ENCODE peak calls at places on chromosomes 12 and 14, in ten cellular contexts. E, C, U, N, F, A, W, V, Z and O are unnamed samples.

GRCh38 chr14:93023039-93023438 is 92.7 kb downstream of the ITPK1 start:
- DNase-seq in E (no peak), C (no peak), U (peak), N (no peak), F (no peak), A (no peak), W (no peak), V (no peak), Z (peak), O (no peak)

GRCh38 chr12:96172981-96173380 is 21.2 kb upstream of the ELK3 start:
- DNase-seq in E (no peak), C (no peak), U (no peak), N (no peak), F (no peak), A (no peak), W (no peak), V (no peak), Z (no peak), O (no peak)

GRCh38 chr12:52788111-52788875 is 7.6 kb downstream of the KRT3 start:
- DNase-seq in E (no peak), C (no peak), U (no peak), N (no peak), F (no peak), A (no peak), W (no peak), V (no peak), Z (no peak), O (no peak)

GRCh38 chr14:92568621-92569479 is 55.3 kb downstream of the RIN3 start:
- DNase-seq in E (no peak), C (no peak), U (no peak), N (no peak), F (no peak), A (no peak), W (peak), V (no peak), Z (no peak), O (no peak)

GRCh38 chr14:54147285-54147684 is 190.7 kb upstream of the BMP4 start:
- DNase-seq in E (no peak), C (no peak), U (no peak), N (peak), F (no peak), A (no peak), W (no peak), V (peak), Z (peak), O (peak)

GRCh38 chr12:130838284-130838950 is 633 bp downstream of the STX2 start:
- DNase-seq in E (no peak), C (peak), U (no peak), N (no peak), F (no peak), A (peak), W (peak), V (no peak), Z (peak), O (no peak)

GRCh38 chr12:23504641-23505399 is 444.6 kb downstream of the SOX5 start:
- DNase-seq in E (no peak), C (no peak), U (no peak), N (no peak), F (no peak), A (no peak), W (no peak), V (no peak), Z (no peak), O (no peak)

GRCh38 chr12:41365653-41366131 is 177.6 kb downstream of the PDZRN4 start:
- DNase-seq in E (no peak), C (no peak), U (no peak), N (no peak), F (no peak), A (no peak), W (no peak), V (no peak), Z (no peak), O (no peak)

GRCh38 chr12:43283206-43283605 is 268.8 kb downstream of the ADAMTS20 start:
- DNase-seq in E (no peak), C (no peak), U (no peak), N (no peak), F (no peak), A (no peak), W (no peak), V (no peak), Z (no peak), O (no peak)

GRCh38 chr14:98189521-98189920 is 1082.5 kb downstream of the BCL11B start:
- DNase-seq in E (no peak), C (no peak), U (no peak), N (no peak), F (no peak), A (no peak), W (no peak), V (no peak), Z (no peak), O (no peak)

GRCh38 chr12:7158866-7159600 is 28.9 kb downstream of the CLSTN3 start:
- DNase-seq in E (no peak), C (no peak), U (no peak), N (no peak), F (no peak), A (no peak), W (no peak), V (no peak), Z (no peak), O (no peak)

GRCh38 chr12:14771651-14772137 is 31.6 kb downstream of the WBP11 start:
- DNase-seq in E (no peak), C (no peak), U (no peak), N (no peak), F (no peak), A (no peak), W (peak), V (no peak), Z (peak), O (no peak)

GRCh38 chr12:51334774-51335173 is 10.8 kb upstream of the BIN2 start:
- DNase-seq in E (no peak), C (no peak), U (no peak), N (no peak), F (no peak), A (no peak), W (no peak), V (no peak), Z (no peak), O (peak)

GRCh38 chr12:89789862-89790261 is 81.2 kb upstream of the ATP2B1 start:
- DNase-seq in E (no peak), C (no peak), U (no peak), N (no peak), F (no peak), A (no peak), W (no peak), V (peak), Z (peak), O (no peak)

GRCh38 chr14:55849833-55850232 is 268.4 kb upstream of the PELI2 start:
- DNase-seq in E (no peak), C (no peak), U (no peak), N (no peak), F (no peak), A (no peak), W (no peak), V (no peak), Z (no peak), O (no peak)

GRCh38 chr14:57293851-57294837 is 25.4 kb downstream of the AP5M1 start:
- DNase-seq in E (no peak), C (no peak), U (no peak), N (no peak), F (no peak), A (no peak), W (no peak), V (no peak), Z (peak), O (peak)

GRCh38 chr12:49367381-49368239 is at the start of gene SPATS2:
- DNase-seq in E (no peak), C (no peak), U (no peak), N (peak), F (no peak), A (no peak), W (no peak), V (no peak), Z (peak), O (no peak)

GRCh38 chr14:68759017-68759569 is 33.8 kb downstream of the ZFP36L1 start:
- DNase-seq in E (no peak), C (no peak), U (no peak), N (no peak), F (no peak), A (no peak), W (no peak), V (no peak), Z (no peak), O (no peak)

GRCh38 chr14:96407980-96408570 is 16.1 kb downstream of the AK7 start:
- DNase-seq in E (no peak), C (no peak), U (no peak), N (no peak), F (no peak), A (no peak), W (no peak), V (no peak), Z (peak), O (no peak)

GRCh38 chr12:57726151-57726883 is 12.2 kb downstream of the AGAP2 start:
- DNase-seq in E (peak), C (peak), U (peak), N (peak), F (peak), A (no peak), W (no peak), V (peak), Z (no peak), O (peak)

GRCh38 chr12:49389092-49389703 is 21.9 kb downstream of the SPATS2 start:
- DNase-seq in E (no peak), C (no peak), U (no peak), N (peak), F (no peak), A (peak), W (peak), V (no peak), Z (peak), O (no peak)

GRCh38 chr12:30630378-30631285 is 65.0 kb downstream of the IPO8 start:
- DNase-seq in E (no peak), C (no peak), U (no peak), N (no peak), F (no peak), A (no peak), W (no peak), V (no peak), Z (no peak), O (no peak)

GRCh38 chr14:68643673-68644072 is 149.2 kb downstream of the ZFP36L1 start:
- DNase-seq in E (no peak), C (no peak), U (no peak), N (no peak), F (no peak), A (no peak), W (no peak), V (no peak), Z (no peak), O (no peak)

GRCh38 chr12:19695244-19696098 is 256.2 kb downstream of the AEBP2 start:
- DNase-seq in E (no peak), C (no peak), U (no peak), N (no peak), F (no peak), A (no peak), W (no peak), V (no peak), Z (peak), O (peak)

GRCh38 chr14:55699131-55700057 is 119.4 kb downstream of the KTN1 start:
- DNase-seq in E (no peak), C (peak), U (no peak), N (no peak), F (no peak), A (no peak), W (no peak), V (peak), Z (no peak), O (peak)

GRCh38 chr14:29521526-29522137 is 406.0 kb downstream of the PRKD1 start:
- DNase-seq in E (no peak), C (peak), U (no peak), N (no peak), F (no peak), A (no peak), W (no peak), V (no peak), Z (peak), O (peak)

GRCh38 chr14:99725774-99726537 is 41.9 kb downstream of the CYP46A1 start:
- DNase-seq in E (peak), C (no peak), U (no peak), N (no peak), F (peak), A (no peak), W (no peak), V (no peak), Z (no peak), O (no peak)

GRCh38 chr12:3692616-3693365 is 60.1 kb downstream of the CRACR2A start:
- DNase-seq in E (no peak), C (no peak), U (no peak), N (no peak), F (no peak), A (no peak), W (no peak), V (no peak), Z (no peak), O (no peak)

GRCh38 chr14:93939304-93940229 is 12.4 kb downstream of the FAM181A start:
- DNase-seq in E (peak), C (peak), U (peak), N (peak), F (peak), A (peak), W (peak), V (no peak), Z (peak), O (peak)

GRCh38 chr12:26701604-26702215 is 131.3 kb downstream of the ITPR2 start:
- DNase-seq in E (no peak), C (peak), U (no peak), N (no peak), F (no peak), A (no peak), W (no peak), V (no peak), Z (peak), O (peak)

GRCh38 chr14:54475187-54475881 is 13.4 kb downstream of the GMFB start:
- DNase-seq in E (no peak), C (no peak), U (no peak), N (no peak), F (no peak), A (no peak), W (no peak), V (no peak), Z (no peak), O (peak)

GRCh38 chr12:132248439-132249157 is 80.8 kb downstream of the GALNT9 start:
- DNase-seq in E (no peak), C (no peak), U (no peak), N (no peak), F (no peak), A (no peak), W (no peak), V (peak), Z (no peak), O (peak)